ENCODE peak calls at places on chromosome 6, in five cellular contexts. I is CD8-positive, alpha-beta memory T cell; G is mesenchymal stem cell; L is fibroblast of lung; A is uterus. U is an unnamed sample. For H3K4me1, the result is how much of the 10 kb centered on the place peaks cover.

GRCh38 chr6:133265066-133265465 is 23.9 kb downstream of the EYA4 start:
- DNase-seq in G (no peak), A (no peak), I (no peak), L (no peak), U (no peak)

GRCh38 chr6:91608428-91608827 is 1021.6 kb upstream of the MAP3K7 start:
- DNase-seq in L (no peak), I (no peak), A (no peak), G (no peak), U (no peak)

GRCh38 chr6:100962466-100962865 is 81.3 kb upstream of the ASCC3 start:
- DNase-seq in A (no peak), I (no peak), L (no peak), G (no peak), U (no peak)

GRCh38 chr6:110703010-110703905 is 112.0 kb downstream of the CDK19 start:
- DNase-seq in G (no peak), L (peak), A (no peak), I (no peak), U (no peak)

GRCh38 chr6:138499303-138499991 is at the start of gene NHSL1:
- DNase-seq in L (peak), G (peak), I (no peak), A (no peak), U (no peak)

GRCh38 chr6:56806368-56806767 is 148.5 kb upstream of the BEND6 start:
- DNase-seq in I (no peak), A (no peak), G (no peak), L (no peak), U (no peak)

GRCh38 chr6:152085533-152085932 is 278.1 kb downstream of the ESR1 start:
- DNase-seq in I (no peak), L (peak), G (peak), A (no peak), U (no peak)

GRCh38 chr6:167270499-167271307 is 20.4 kb upstream of the UNC93A start:
- DNase-seq in I (no peak), L (no peak), A (no peak), G (no peak), U (no peak)

GRCh38 chr6:52389626-52390360 is 27.8 kb downstream of the PAQR8 start:
- DNase-seq in A (no peak), L (peak), I (peak), G (peak), U (no peak)

GRCh38 chr6:128713461-128713860 is 169.5 kb upstream of the LAMA2 start:
- DNase-seq in G (peak), A (no peak), L (peak), I (no peak), U (no peak)

GRCh38 chr6:42260972-42261371 is 43.3 kb upstream of the MRPS10 start:
- DNase-seq in I (no peak), A (peak), L (no peak), G (peak), U (no peak)

GRCh38 chr6:126312013-126312665 is 27.8 kb upstream of the CENPW start:
- DNase-seq in L (peak), A (no peak), I (no peak), G (peak), U (no peak)

GRCh38 chr6:12572884-12573824 is 143.4 kb upstream of the PHACTR1 start:
- DNase-seq in G (peak), I (no peak), A (no peak), L (peak), U (no peak)

GRCh38 chr6:52995913-52996685 is 1.0 kb upstream of the GSTA4 start:
- DNase-seq in L (peak), A (peak), G (peak), I (peak), U (no peak)

GRCh38 chr6:138307816-138308727 is 69.6 kb upstream of the SMIM28 start:
- DNase-seq in A (peak), L (peak), I (no peak), G (no peak), U (no peak)

GRCh38 chr6:98841589-98842488 is 7.5 kb downstream of the POU3F2 start:
- DNase-seq in G (no peak), A (no peak), I (no peak), L (peak), U (no peak)

GRCh38 chr6:63392092-63392724 is 72.4 kb upstream of the LGSN start:
- DNase-seq in A (no peak), G (no peak), I (no peak), L (no peak), U (no peak)

GRCh38 chr6:52573295-52573694 is 3.6 kb downstream of the TRAM2 start:
- DNase-seq in I (no peak), G (peak), A (no peak), L (peak), U (no peak)

GRCh38 chr6:150238294-150238693 is 95.5 kb downstream of the PPP1R14C start:
- DNase-seq in L (no peak), I (no peak), G (no peak), A (no peak), U (no peak)

GRCh38 chr6:43276180-43277082 is 21.6 kb upstream of the SLC22A7 start:
- DNase-seq in I (no peak), G (peak), L (no peak), A (no peak), U (no peak)

GRCh38 chr6:41546475-41546865 is 289 bp downstream of the FOXP4 start:
- DNase-seq in I (peak), A (no peak), G (no peak), L (no peak), U (no peak)

GRCh38 chr6:107418118-107418517 is 41.2 kb downstream of the PDSS2 start:
- DNase-seq in A (no peak), I (no peak), L (no peak), G (peak), U (no peak)

GRCh38 chr6:33271098-33271607 is 523 bp downstream of the VPS52 start:
- DNase-seq in A (no peak), L (no peak), I (no peak), G (no peak), U (no peak)

GRCh38 chr6:19024737-19025136 is 637.6 kb downstream of the RNF144B start:
- DNase-seq in I (no peak), L (peak), A (no peak), G (peak), U (no peak)

GRCh38 chr6:18468162-18468843 is 81.2 kb downstream of the RNF144B start:
- DNase-seq in G (no peak), A (no peak), L (no peak), I (no peak), U (no peak)

GRCh38 chr6:114581293-114581692 is 238.5 kb upstream of the HS3ST5 start:
- DNase-seq in I (no peak), G (no peak), L (no peak), A (no peak), U (no peak)

GRCh38 chr6:165624871-165625639 is 38.0 kb downstream of the PDE10A start:
- DNase-seq in I (no peak), A (no peak), L (no peak), G (no peak), U (no peak)

GRCh38 chr6:13354331-13355042 is 26.1 kb upstream of the TBC1D7 start:
- DNase-seq in I (no peak), L (peak), G (peak), A (no peak), U (no peak)

GRCh38 chr6:13813621-13814175 is 659 bp downstream of the MCUR1 start:
- DNase-seq in I (peak), L (peak), A (peak), G (peak), U (no peak)

GRCh38 chr6:75268121-75268987 is 16.2 kb downstream of the TMEM30A start:
- DNase-seq in I (no peak), A (no peak), L (peak), G (peak), U (no peak)

GRCh38 chr6:158803733-158804143 is 15.4 kb downstream of the EZR start:
- DNase-seq in A (no peak), G (peak), I (peak), L (peak), U (no peak)
- H3K4me1 ChIP-seq in A (under half), G (under half), I (half or more), L (under half), U (half or more)

GRCh38 chr6:10722820-10723651 is at the start of gene TMEM14C:
- DNase-seq in A (peak), I (peak), L (peak), G (peak), U (peak)
- H3K4me1 ChIP-seq in A (under half), I (under half), L (under half), G (under half), U (under half)

GRCh38 chr6:81640891-81641290 is 111.6 kb downstream of the TENT5A start:
- DNase-seq in A (no peak), L (no peak), G (no peak), I (no peak), U (no peak)

GRCh38 chr6:81638366-81638765 is 114.1 kb downstream of the TENT5A start:
- DNase-seq in G (no peak), L (no peak), A (no peak), I (no peak), U (no peak)

GRCh38 chr6:81634155-81634880 is 118.2 kb downstream of the TENT5A start:
- DNase-seq in G (no peak), L (no peak), A (no peak), I (no peak), U (no peak)

GRCh38 chr6:81636930-81637568 is 115.4 kb downstream of the TENT5A start:
- DNase-seq in G (no peak), A (no peak), L (no peak), I (no peak), U (no peak)
- H3K4me1 ChIP-seq in G (under half), A (under half), L (under half), I (under half), U (under half)

GRCh38 chr6:37109714-37110454 is 60.1 kb upstream of the PIM1 start:
- DNase-seq in G (peak), L (no peak), I (no peak), A (no peak), U (no peak)
- H3K4me1 ChIP-seq in G (under half), L (under half), I (under half), A (under half), U (under half)

DNA sequence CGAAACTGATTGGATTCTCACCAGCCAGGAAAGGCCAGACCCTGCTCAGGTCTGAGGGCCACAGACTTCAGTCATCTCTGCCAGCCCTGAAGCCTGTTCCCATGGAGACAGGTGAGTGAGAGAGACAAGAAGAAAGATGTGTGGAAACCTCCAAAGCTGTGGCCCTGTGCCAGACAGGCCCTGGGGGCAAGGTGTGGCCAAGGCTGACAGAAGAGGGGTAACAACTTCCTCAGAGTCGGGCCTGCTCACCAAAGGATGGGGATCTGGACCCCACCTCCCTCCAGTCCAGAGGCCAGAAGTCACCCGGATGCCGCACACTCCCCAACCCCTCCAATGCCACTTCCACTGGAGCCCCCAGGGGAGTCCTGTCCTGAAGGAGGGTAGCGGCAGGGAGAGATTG is 73.6 kb downstream of the MDGA1 start:
- DNase-seq in L (no peak), G (no peak), I (no peak), A (no peak), U (no peak)
- H3K4me1 ChIP-seq in L (under half), G (under half), I (under half), A (under half), U (under half)

GRCh38 chr6:2840794-2841061 is 935 bp downstream of the SERPINB1 start:
- DNase-seq in I (no peak), G (no peak), L (no peak), A (no peak), U (no peak)

GRCh38 chr6:2845880-2846208 is 4.2 kb upstream of the SERPINB1 start:
- DNase-seq in L (no peak), G (no peak), I (no peak), A (no peak), U (no peak)

GRCh38 chr6:2842139-2842552 is 483 bp upstream of the SERPINB1 start:
- DNase-seq in I (no peak), G (no peak), L (no peak), A (no peak), U (no peak)

GRCh38 chr6:2841264-2842138 is at the start of gene SERPINB1:
- DNase-seq in I (peak), L (peak), A (peak), G (peak), U (peak)

DNA sequence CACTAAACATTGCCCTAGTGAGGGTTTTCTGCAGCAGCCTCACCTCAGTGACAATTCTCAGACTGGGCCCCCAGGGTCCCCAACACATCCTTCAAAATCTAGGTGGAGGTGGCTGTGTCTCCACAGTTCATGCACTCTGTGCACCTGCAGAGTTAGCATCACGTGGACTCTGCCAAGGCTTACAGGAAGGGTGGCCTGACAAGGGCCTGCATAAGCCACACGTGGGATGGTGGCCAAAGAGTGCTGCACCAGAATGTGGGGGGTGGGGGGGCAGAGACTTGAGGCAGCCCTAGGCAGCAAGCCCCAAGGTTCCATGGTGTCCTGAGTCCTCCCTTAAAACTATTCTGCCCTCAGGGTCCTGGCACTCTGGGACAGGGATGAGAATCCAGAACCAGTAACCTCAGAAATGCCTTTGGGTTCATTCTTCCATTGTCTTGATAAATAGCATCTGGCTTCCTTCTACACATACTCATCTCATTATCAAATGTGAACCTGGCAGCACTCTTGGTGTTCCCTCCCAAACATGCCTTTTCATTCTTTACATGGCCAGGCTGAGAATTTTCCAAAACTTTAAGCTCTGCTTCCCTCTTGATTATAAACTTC is 1.6 kb upstream of the SERPINB1 start:
- DNase-seq in A (no peak), L (peak), G (no peak), I (no peak), U (no peak)
- H3K4me1 ChIP-seq in A (under half), L (under half), G (under half), I (under half), U (under half)

GRCh38 chr6:130622142-130622541 is 205.1 kb upstream of the SMLR1 start:
- DNase-seq in G (no peak), A (no peak), I (no peak), L (peak), U (no peak)
- H3K4me1 ChIP-seq in G (under half), A (under half), I (under half), L (under half), U (under half)

DNA sequence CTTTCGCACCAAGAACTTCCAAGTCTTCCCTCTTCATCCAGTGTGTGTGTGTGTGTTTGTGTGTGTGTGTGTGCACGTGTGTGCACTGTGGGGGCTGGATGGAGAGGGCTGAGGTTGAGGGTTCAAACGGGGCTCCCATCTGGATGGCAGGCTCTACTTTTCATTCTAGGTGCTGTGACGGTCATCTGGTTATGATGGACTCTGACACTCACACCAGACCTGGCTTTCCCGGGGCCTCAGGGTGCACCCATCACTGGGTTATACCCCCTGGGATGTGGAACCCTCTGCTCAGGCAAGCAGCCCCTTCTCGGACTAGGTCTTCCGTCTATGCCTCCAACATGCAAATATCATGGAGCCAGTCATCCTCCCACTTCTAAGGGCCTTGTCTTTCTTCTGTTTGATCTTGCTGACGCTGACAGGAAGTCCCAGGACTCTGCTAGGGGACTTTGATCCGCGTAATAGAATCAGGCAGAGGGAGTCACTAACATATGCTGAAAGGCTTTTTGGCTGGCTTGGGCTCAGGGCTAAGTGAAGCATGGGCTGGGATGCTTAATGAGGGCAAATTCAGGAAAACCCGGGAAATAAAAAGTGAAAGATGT is 313.6 kb downstream of the CDC5L start:
- DNase-seq in L (no peak), I (no peak), G (no peak), A (no peak), U (no peak)
- H3K4me1 ChIP-seq in L (under half), I (under half), G (under half), A (under half), U (under half)

GRCh38 chr6:117494283-117494682 is 11.8 kb downstream of the DCBLD1 start:
- DNase-seq in G (peak), L (no peak), A (no peak), I (no peak), U (no peak)
- H3K4me1 ChIP-seq in G (under half), L (under half), A (under half), I (under half), U (under half)

GRCh38 chr6:72857791-72858190 is 235.9 kb downstream of the KCNQ5 start:
- DNase-seq in I (no peak), L (peak), A (no peak), G (peak), U (no peak)
- H3K4me1 ChIP-seq in I (under half), L (under half), A (under half), G (under half), U (under half)